ENCODE peak calls at places on chromosomes 4 and X, in eight cellular contexts. F is H7, Q is HCT116, C is ELR, S is memory B cell, I is BJ, Z is H4, W is H54. V is an unnamed sample.

GRCh38 chr4:37043342-37043741 is 201.2 kb upstream of the NWD2 start:
- DNase-seq in F (no peak), I (no peak), C (no peak), Z (no peak), W (no peak), S (no peak), Q (no peak), V (no peak)

GRCh38 chrX:131199086-131199485 is 90.0 kb downstream of the IGSF1 start:
- DNase-seq in Z (no peak), S (no peak), Q (no peak), F (no peak), C (no peak), I (no peak), W (no peak), V (no peak)

GRCh38 chr4:105543881-105544280 is 8.5 kb upstream of the ARHGEF38 start:
- DNase-seq in F (no peak), Z (no peak), I (no peak), W (no peak), S (no peak), Q (no peak), C (no peak), V (no peak)

GRCh38 chr4:110087116-110087708 is 111.2 kb downstream of the ELOVL6 start:
- DNase-seq in W (no peak), S (no peak), Z (peak), Q (peak), I (peak), F (no peak), C (peak), V (no peak)

GRCh38 chrX:37717708-37718107 is 32.1 kb downstream of the XK start:
- DNase-seq in I (no peak), Q (no peak), W (no peak), C (no peak), S (no peak), F (no peak), Z (no peak), V (no peak)

GRCh38 chr4:39823193-39823592 is 125.3 kb downstream of the UBE2K start:
- DNase-seq in Z (peak), C (no peak), F (no peak), I (peak), Q (no peak), W (no peak), S (no peak), V (no peak)

GRCh38 chrX:29617725-29618124 is 597.6 kb upstream of the MAGEB2 start:
- DNase-seq in F (peak), Z (peak), C (no peak), W (no peak), I (no peak), Q (no peak), S (no peak), V (no peak)

GRCh38 chrX:19684265-19684664 is 169.0 kb upstream of the MAP3K15 start:
- DNase-seq in I (no peak), S (no peak), Q (no peak), W (no peak), C (no peak), Z (no peak), F (no peak), V (no peak)

GRCh38 chrX:110745288-110745687 is 50.3 kb downstream of the CHRDL1 start:
- DNase-seq in Q (no peak), F (no peak), Z (no peak), I (no peak), S (no peak), C (no peak), W (no peak), V (no peak)

GRCh38 chr4:81136161-81136910 is 78.7 kb downstream of the PRKG2 start:
- DNase-seq in F (no peak), W (no peak), Q (no peak), S (no peak), Z (peak), I (peak), C (peak), V (no peak)

GRCh38 chr4:140233811-140234696 is 80.1 kb upstream of the MAML3 start:
- DNase-seq in S (no peak), C (peak), I (no peak), W (peak), F (no peak), Z (no peak), Q (no peak), V (no peak)

GRCh38 chr4:53763813-53764597 is 172.7 kb upstream of the LNX1 start:
- DNase-seq in S (no peak), Z (no peak), C (peak), I (peak), Q (no peak), F (no peak), W (peak), V (no peak)

GRCh38 chr4:139743027-139743426 is 77.4 kb downstream of the MGST2 start:
- DNase-seq in Z (no peak), I (no peak), C (no peak), F (no peak), S (no peak), W (no peak), Q (no peak), V (no peak)

GRCh38 chr4:174316954-174317353 is 33.2 kb downstream of the CEP44 start:
- DNase-seq in F (no peak), I (no peak), W (no peak), C (peak), S (no peak), Z (no peak), Q (no peak), V (no peak)

GRCh38 chrX:121013897-121014455 is 28.4 kb upstream of the CT47A1 start:
- DNase-seq in Q (no peak), Z (no peak), F (no peak), I (no peak), W (no peak), S (no peak), C (no peak), V (no peak)

GRCh38 chr4:137934921-137935320 is 307.2 kb downstream of the SLC7A11 start:
- DNase-seq in C (no peak), W (no peak), Z (no peak), S (no peak), F (no peak), Q (no peak), I (no peak), V (no peak)

GRCh38 chr4:94519925-94520789 is 68.4 kb downstream of the PDLIM5 start:
- DNase-seq in F (no peak), S (no peak), Q (no peak), C (no peak), W (no peak), I (no peak), Z (no peak), V (no peak)

GRCh38 chr4:188021548-188022249 is 26.1 kb downstream of the ZFP42 start:
- DNase-seq in Q (no peak), F (no peak), Z (no peak), W (no peak), I (no peak), S (no peak), C (no peak), V (no peak)

GRCh38 chrX:77143907-77144306 is 303.3 kb upstream of the FGF16 start:
- DNase-seq in Z (no peak), S (no peak), F (no peak), I (no peak), C (no peak), Q (no peak), W (no peak), V (no peak)

GRCh38 chr4:1465173-1466033 is 59.2 kb upstream of the NKX1-1 start:
- DNase-seq in Z (no peak), I (no peak), S (no peak), F (peak), C (no peak), W (no peak), Q (no peak), V (no peak)

GRCh38 chr4:140504261-140504660 is 6.2 kb upstream of the MGAT4D start:
- DNase-seq in F (no peak), Z (no peak), C (no peak), Q (no peak), I (no peak), S (no peak), W (no peak), V (no peak)

GRCh38 chr4:101103381-101104142 is 243.8 kb downstream of the PPP3CA start:
- DNase-seq in Q (no peak), S (peak), C (no peak), W (no peak), F (no peak), Z (no peak), I (no peak), V (no peak)

GRCh38 chrX:72238183-72238582 is 644 bp downstream of the ERCC6L start:
- DNase-seq in F (peak), W (no peak), I (no peak), Z (no peak), S (no peak), Q (no peak), C (peak), V (no peak)

GRCh38 chr4:67087897-67088296 is 457.4 kb downstream of the CENPC start:
- DNase-seq in Q (peak), I (no peak), Z (no peak), S (peak), F (peak), C (peak), W (peak), V (no peak)

GRCh38 chrX:35890699-35891098 is 28.8 kb upstream of the CFAP47 start:
- DNase-seq in I (no peak), Z (peak), C (peak), Q (no peak), W (peak), F (peak), S (no peak), V (peak)

V was measured in NCI-H510A.